ENCODE peak calls at places on chromosomes 13 and 19, in ten cellular contexts. One of them, this sample, is unnamed.

GRCh38 chr13:113058129-113058987 is 47.2 kb upstream of the F7 start:
- DNase-seq in NCI-H524 treated with DMSO at 0.1 percent for 48 hours: no peak
- DNase-seq in AG04450: no peak
- DNase-seq in stimulated activated CD4-positive, alpha-beta T cell treated with anti-CD3 and anti-CD28 coated beads, Interleukin-15, amount 100 ng/mL, for 1 hour: no peak
- DNase-seq in naive B cell: no peak
- DNase-seq in anterior cingulate cortex: no peak
- DNase-seq in GM23338: no peak
- DNase-seq in mesothelial cell of epicardium: no peak
- DNase-seq in ELR: no peak
- DNase-seq in CD8-positive, alpha-beta memory T cell: no peak
- DNase-seq in this sample: no peak

GRCh38 chr19:47124937-47125668 is 5.5 kb upstream of the SAE1 start:
- DNase-seq in GM23338: peak
- DNase-seq in CD8-positive, alpha-beta memory T cell: no peak
- DNase-seq in ELR: peak
- DNase-seq in naive B cell: peak
- DNase-seq in anterior cingulate cortex: no peak
- DNase-seq in NCI-H524 treated with DMSO at 0.1 percent for 48 hours: no peak
- DNase-seq in AG04450: no peak
- DNase-seq in stimulated activated CD4-positive, alpha-beta T cell treated with anti-CD3 and anti-CD28 coated beads, Interleukin-15, amount 100 ng/mL, for 1 hour: no peak
- DNase-seq in mesothelial cell of epicardium: no peak
- DNase-seq in this sample: peak

GRCh38 chr13:74062933-74063332 is 71.3 kb downstream of the KLF12 start:
- DNase-seq in ELR: no peak
- DNase-seq in naive B cell: no peak
- DNase-seq in mesothelial cell of epicardium: no peak
- DNase-seq in stimulated activated CD4-positive, alpha-beta T cell treated with anti-CD3 and anti-CD28 coated beads, Interleukin-15, amount 100 ng/mL, for 1 hour: no peak
- DNase-seq in NCI-H524 treated with DMSO at 0.1 percent for 48 hours: no peak
- DNase-seq in anterior cingulate cortex: no peak
- DNase-seq in GM23338: no peak
- DNase-seq in CD8-positive, alpha-beta memory T cell: peak
- DNase-seq in AG04450: no peak
- DNase-seq in this sample: no peak

GRCh38 chr19:14127929-14128509 is 8.4 kb downstream of the ASF1B start:
- DNase-seq in mesothelial cell of epicardium: no peak
- DNase-seq in AG04450: no peak
- DNase-seq in ELR: no peak
- DNase-seq in anterior cingulate cortex: no peak
- DNase-seq in CD8-positive, alpha-beta memory T cell: no peak
- DNase-seq in GM23338: no peak
- DNase-seq in naive B cell: no peak
- DNase-seq in stimulated activated CD4-positive, alpha-beta T cell treated with anti-CD3 and anti-CD28 coated beads, Interleukin-15, amount 100 ng/mL, for 1 hour: no peak
- DNase-seq in NCI-H524 treated with DMSO at 0.1 percent for 48 hours: no peak
- DNase-seq in this sample: no peak

GRCh38 chr13:20128459-20128927 is 32.4 kb downstream of the GJA3 start:
- DNase-seq in NCI-H524 treated with DMSO at 0.1 percent for 48 hours: no peak
- DNase-seq in AG04450: no peak
- DNase-seq in anterior cingulate cortex: no peak
- DNase-seq in GM23338: no peak
- DNase-seq in ELR: no peak
- DNase-seq in naive B cell: no peak
- DNase-seq in CD8-positive, alpha-beta memory T cell: no peak
- DNase-seq in stimulated activated CD4-positive, alpha-beta T cell treated with anti-CD3 and anti-CD28 coated beads, Interleukin-15, amount 100 ng/mL, for 1 hour: no peak
- DNase-seq in mesothelial cell of epicardium: no peak
- DNase-seq in this sample: peak

GRCh38 chr13:67101730-67102467 is 128.2 kb downstream of the PCDH9 start:
- DNase-seq in mesothelial cell of epicardium: no peak
- DNase-seq in naive B cell: no peak
- DNase-seq in anterior cingulate cortex: peak
- DNase-seq in ELR: no peak
- DNase-seq in AG04450: no peak
- DNase-seq in stimulated activated CD4-positive, alpha-beta T cell treated with anti-CD3 and anti-CD28 coated beads, Interleukin-15, amount 100 ng/mL, for 1 hour: no peak
- DNase-seq in GM23338: no peak
- DNase-seq in NCI-H524 treated with DMSO at 0.1 percent for 48 hours: no peak
- DNase-seq in CD8-positive, alpha-beta memory T cell: no peak
- DNase-seq in this sample: no peak

GRCh38 chr19:14114854-14115253 is 2.7 kb downstream of the PRKACA start:
- DNase-seq in AG04450: no peak
- DNase-seq in ELR: peak
- DNase-seq in stimulated activated CD4-positive, alpha-beta T cell treated with anti-CD3 and anti-CD28 coated beads, Interleukin-15, amount 100 ng/mL, for 1 hour: peak
- DNase-seq in naive B cell: peak
- DNase-seq in NCI-H524 treated with DMSO at 0.1 percent for 48 hours: no peak
- DNase-seq in anterior cingulate cortex: no peak
- DNase-seq in GM23338: peak
- DNase-seq in mesothelial cell of epicardium: no peak
- DNase-seq in CD8-positive, alpha-beta memory T cell: peak
- DNase-seq in this sample: peak

GRCh38 chr19:30675086-30675485 is 302.9 kb downstream of the ZNF536 start:
- DNase-seq in mesothelial cell of epicardium: no peak
- DNase-seq in CD8-positive, alpha-beta memory T cell: no peak
- DNase-seq in naive B cell: no peak
- DNase-seq in GM23338: no peak
- DNase-seq in stimulated activated CD4-positive, alpha-beta T cell treated with anti-CD3 and anti-CD28 coated beads, Interleukin-15, amount 100 ng/mL, for 1 hour: no peak
- DNase-seq in NCI-H524 treated with DMSO at 0.1 percent for 48 hours: no peak
- DNase-seq in AG04450: no peak
- DNase-seq in anterior cingulate cortex: no peak
- DNase-seq in ELR: no peak
- DNase-seq in this sample: no peak

GRCh38 chr19:57712222-57712621 is 3.2 kb upstream of the ZNF154 start:
- DNase-seq in NCI-H524 treated with DMSO at 0.1 percent for 48 hours: no peak
- DNase-seq in naive B cell: no peak
- DNase-seq in mesothelial cell of epicardium: no peak
- DNase-seq in stimulated activated CD4-positive, alpha-beta T cell treated with anti-CD3 and anti-CD28 coated beads, Interleukin-15, amount 100 ng/mL, for 1 hour: no peak
- DNase-seq in ELR: no peak
- DNase-seq in anterior cingulate cortex: no peak
- DNase-seq in AG04450: no peak
- DNase-seq in CD8-positive, alpha-beta memory T cell: no peak
- DNase-seq in GM23338: no peak
- DNase-seq in this sample: no peak

GRCh38 chr19:45276284-45276687 is 25.2 kb downstream of the MARK4 start:
- DNase-seq in anterior cingulate cortex: no peak
- DNase-seq in naive B cell: no peak
- DNase-seq in AG04450: no peak
- DNase-seq in mesothelial cell of epicardium: peak
- DNase-seq in CD8-positive, alpha-beta memory T cell: no peak
- DNase-seq in ELR: no peak
- DNase-seq in stimulated activated CD4-positive, alpha-beta T cell treated with anti-CD3 and anti-CD28 coated beads, Interleukin-15, amount 100 ng/mL, for 1 hour: no peak
- DNase-seq in NCI-H524 treated with DMSO at 0.1 percent for 48 hours: no peak
- DNase-seq in GM23338: no peak
- DNase-seq in this sample: no peak

GRCh38 chr19:34988119-34988518 is 12.0 kb upstream of the GRAMD1A start:
- DNase-seq in AG04450: no peak
- DNase-seq in anterior cingulate cortex: no peak
- DNase-seq in mesothelial cell of epicardium: no peak
- DNase-seq in naive B cell: no peak
- DNase-seq in stimulated activated CD4-positive, alpha-beta T cell treated with anti-CD3 and anti-CD28 coated beads, Interleukin-15, amount 100 ng/mL, for 1 hour: no peak
- DNase-seq in CD8-positive, alpha-beta memory T cell: no peak
- DNase-seq in NCI-H524 treated with DMSO at 0.1 percent for 48 hours: no peak
- DNase-seq in GM23338: no peak
- DNase-seq in ELR: no peak
- DNase-seq in this sample: no peak

GRCh38 chr13:98239156-98240076 is 62.3 kb upstream of the RNF113B start:
- DNase-seq in CD8-positive, alpha-beta memory T cell: no peak
- DNase-seq in NCI-H524 treated with DMSO at 0.1 percent for 48 hours: no peak
- DNase-seq in naive B cell: no peak
- DNase-seq in AG04450: no peak
- DNase-seq in ELR: no peak
- DNase-seq in GM23338: peak
- DNase-seq in mesothelial cell of epicardium: no peak
- DNase-seq in stimulated activated CD4-positive, alpha-beta T cell treated with anti-CD3 and anti-CD28 coated beads, Interleukin-15, amount 100 ng/mL, for 1 hour: no peak
- DNase-seq in anterior cingulate cortex: no peak
- DNase-seq in this sample: no peak

GRCh38 chr13:84686973-84687372 is 804.7 kb upstream of the SLITRK1 start:
- DNase-seq in AG04450: no peak
- DNase-seq in ELR: no peak
- DNase-seq in mesothelial cell of epicardium: no peak
- DNase-seq in anterior cingulate cortex: no peak
- DNase-seq in naive B cell: no peak
- DNase-seq in stimulated activated CD4-positive, alpha-beta T cell treated with anti-CD3 and anti-CD28 coated beads, Interleukin-15, amount 100 ng/mL, for 1 hour: no peak
- DNase-seq in CD8-positive, alpha-beta memory T cell: no peak
- DNase-seq in GM23338: no peak
- DNase-seq in NCI-H524 treated with DMSO at 0.1 percent for 48 hours: no peak
- DNase-seq in this sample: no peak

GRCh38 chr19:41951686-41952172 is 7.4 kb downstream of the RABAC1 start:
- DNase-seq in anterior cingulate cortex: peak
- DNase-seq in naive B cell: peak
- DNase-seq in AG04450: peak
- DNase-seq in ELR: peak
- DNase-seq in stimulated activated CD4-positive, alpha-beta T cell treated with anti-CD3 and anti-CD28 coated beads, Interleukin-15, amount 100 ng/mL, for 1 hour: peak
- DNase-seq in NCI-H524 treated with DMSO at 0.1 percent for 48 hours: no peak
- DNase-seq in CD8-positive, alpha-beta memory T cell: peak
- DNase-seq in mesothelial cell of epicardium: peak
- DNase-seq in GM23338: peak
- DNase-seq in this sample: peak

GRCh38 chr13:52195052-52195837 is 35.8 kb upstream of the NEK3 start:
- DNase-seq in ELR: peak
- DNase-seq in CD8-positive, alpha-beta memory T cell: peak
- DNase-seq in stimulated activated CD4-positive, alpha-beta T cell treated with anti-CD3 and anti-CD28 coated beads, Interleukin-15, amount 100 ng/mL, for 1 hour: peak
- DNase-seq in naive B cell: peak
- DNase-seq in GM23338: peak
- DNase-seq in AG04450: peak
- DNase-seq in NCI-H524 treated with DMSO at 0.1 percent for 48 hours: no peak
- DNase-seq in anterior cingulate cortex: peak
- DNase-seq in mesothelial cell of epicardium: no peak
- DNase-seq in this sample: peak

GRCh38 chr13:87426737-87427136 is 244.4 kb upstream of the SLITRK5 start:
- DNase-seq in anterior cingulate cortex: no peak
- DNase-seq in AG04450: no peak
- DNase-seq in GM23338: peak
- DNase-seq in stimulated activated CD4-positive, alpha-beta T cell treated with anti-CD3 and anti-CD28 coated beads, Interleukin-15, amount 100 ng/mL, for 1 hour: no peak
- DNase-seq in mesothelial cell of epicardium: no peak
- DNase-seq in naive B cell: no peak
- DNase-seq in ELR: peak
- DNase-seq in NCI-H524 treated with DMSO at 0.1 percent for 48 hours: no peak
- DNase-seq in CD8-positive, alpha-beta memory T cell: no peak
- DNase-seq in this sample: no peak

GRCh38 chr13:46598140-46598819 is 45.3 kb downstream of the LRCH1 start:
- DNase-seq in CD8-positive, alpha-beta memory T cell: no peak
- DNase-seq in stimulated activated CD4-positive, alpha-beta T cell treated with anti-CD3 and anti-CD28 coated beads, Interleukin-15, amount 100 ng/mL, for 1 hour: no peak
- DNase-seq in mesothelial cell of epicardium: no peak
- DNase-seq in ELR: no peak
- DNase-seq in NCI-H524 treated with DMSO at 0.1 percent for 48 hours: no peak
- DNase-seq in GM23338: no peak
- DNase-seq in naive B cell: peak
- DNase-seq in AG04450: no peak
- DNase-seq in anterior cingulate cortex: no peak
- DNase-seq in this sample: no peak

GRCh38 chr13:68234278-68234677 is 1004.1 kb upstream of the PCDH9 start:
- DNase-seq in AG04450: no peak
- DNase-seq in mesothelial cell of epicardium: no peak
- DNase-seq in NCI-H524 treated with DMSO at 0.1 percent for 48 hours: no peak
- DNase-seq in stimulated activated CD4-positive, alpha-beta T cell treated with anti-CD3 and anti-CD28 coated beads, Interleukin-15, amount 100 ng/mL, for 1 hour: no peak
- DNase-seq in CD8-positive, alpha-beta memory T cell: no peak
- DNase-seq in anterior cingulate cortex: no peak
- DNase-seq in naive B cell: no peak
- DNase-seq in ELR: peak
- DNase-seq in GM23338: peak
- DNase-seq in this sample: no peak

GRCh38 chr19:55158848-55159793 is 1.6 kb upstream of the TNNI3 start:
- DNase-seq in ELR: peak
- DNase-seq in NCI-H524 treated with DMSO at 0.1 percent for 48 hours: no peak
- DNase-seq in mesothelial cell of epicardium: no peak
- DNase-seq in AG04450: no peak
- DNase-seq in naive B cell: no peak
- DNase-seq in anterior cingulate cortex: no peak
- DNase-seq in stimulated activated CD4-positive, alpha-beta T cell treated with anti-CD3 and anti-CD28 coated beads, Interleukin-15, amount 100 ng/mL, for 1 hour: no peak
- DNase-seq in GM23338: no peak
- DNase-seq in CD8-positive, alpha-beta memory T cell: no peak
- DNase-seq in this sample: no peak

GRCh38 chr13:40626566-40626965 is 39.9 kb downstream of the FOXO1 start:
- DNase-seq in anterior cingulate cortex: no peak
- DNase-seq in ELR: no peak
- DNase-seq in naive B cell: peak
- DNase-seq in CD8-positive, alpha-beta memory T cell: no peak
- DNase-seq in stimulated activated CD4-positive, alpha-beta T cell treated with anti-CD3 and anti-CD28 coated beads, Interleukin-15, amount 100 ng/mL, for 1 hour: no peak
- DNase-seq in NCI-H524 treated with DMSO at 0.1 percent for 48 hours: no peak
- DNase-seq in GM23338: no peak
- DNase-seq in AG04450: no peak
- DNase-seq in mesothelial cell of epicardium: no peak
- DNase-seq in this sample: no peak